ENCODE peak calls at places on chromosomes 1 and 21, in four cellular contexts. One of them, this sample, is unnamed.

GRCh38 chr21:43335119-43335518 is 91.8 kb downstream of the SIK1 start:
- DNase-seq in PC-3: no peak
- DNase-seq in mesendoderm: no peak
- DNase-seq in GM23248: no peak
- DNase-seq in this sample: no peak

GRCh38 chr1:170664828-170665617 is 1.1 kb downstream of the PRRX1 start:
- DNase-seq in PC-3: no peak
- DNase-seq in GM23248: peak; percentile 80
- DNase-seq in mesendoderm: peak; percentile 52
- DNase-seq in this sample: peak; percentile 38

GRCh38 chr1:173914366-173914871 is 2.7 kb downstream of the SERPINC1 start:
- DNase-seq in PC-3: peak; percentile 53
- DNase-seq in mesendoderm: peak; percentile 56
- DNase-seq in GM23248: peak; percentile 53
- DNase-seq in this sample: peak; percentile 18

GRCh38 chr21:27269646-27270045 is 302.8 kb upstream of the ADAMTS5 start:
- DNase-seq in PC-3: peak; percentile 8
- DNase-seq in mesendoderm: peak; percentile 40
- DNase-seq in GM23248: peak; percentile 92
- DNase-seq in this sample: peak; percentile 97

GRCh38 chr1:108046021-108046420 is 81.0 kb upstream of the VAV3 start:
- DNase-seq in mesendoderm: peak; percentile 72
- DNase-seq in GM23248: no peak
- DNase-seq in PC-3: no peak
- DNase-seq in this sample: no peak

GRCh38 chr21:31948681-31949080 is 75.9 kb downstream of the HUNK start:
- DNase-seq in mesendoderm: no peak
- DNase-seq in PC-3: no peak
- DNase-seq in GM23248: no peak
- DNase-seq in this sample: peak; percentile 15

GRCh38 chr1:156118175-156118868 is 3.8 kb downstream of the LMNA start:
- DNase-seq in mesendoderm: no peak
- DNase-seq in GM23248: peak; percentile 79
- DNase-seq in PC-3: peak; percentile 58
- DNase-seq in this sample: peak; percentile 52

GRCh38 chr1:212286437-212287131 is 1.4 kb downstream of the PPP2R5A start:
- DNase-seq in GM23248: peak; percentile 51
- DNase-seq in PC-3: peak; percentile 59
- DNase-seq in mesendoderm: no peak
- DNase-seq in this sample: peak; percentile 37

GRCh38 chr1:47785118-47785517 is 212.1 kb downstream of the TRABD2B start:
- DNase-seq in mesendoderm: no peak
- DNase-seq in GM23248: no peak
- DNase-seq in PC-3: no peak
- DNase-seq in this sample: no peak

GRCh38 chr1:56502700-56503245 is 76.6 kb downstream of the PLPP3 start:
- DNase-seq in PC-3: peak; percentile 17
- DNase-seq in mesendoderm: no peak
- DNase-seq in GM23248: peak; percentile 73
- DNase-seq in this sample: peak; percentile 24

GRCh38 chr21:42574234-42575027 is 60.8 kb downstream of the SLC37A1 start:
- DNase-seq in mesendoderm: no peak
- DNase-seq in GM23248: peak; percentile 26
- DNase-seq in PC-3: no peak
- DNase-seq in this sample: peak; percentile 17

GRCh38 chr1:30816211-30817082 is 58.9 kb upstream of the LAPTM5 start:
- DNase-seq in GM23248: peak; percentile 96
- DNase-seq in mesendoderm: peak; percentile 94
- DNase-seq in PC-3: peak; percentile 84
- DNase-seq in this sample: peak; percentile 99

GRCh38 chr1:228839656-228840055 is 104.4 kb downstream of the RHOU start:
- DNase-seq in GM23248: no peak
- DNase-seq in PC-3: no peak
- DNase-seq in mesendoderm: no peak
- DNase-seq in this sample: peak; percentile 46

GRCh38 chr1:155226910-155227260 is 18.4 kb downstream of the MTX1 start:
- DNase-seq in GM23248: peak; percentile 77
- DNase-seq in PC-3: peak; percentile 55
- DNase-seq in mesendoderm: no peak
- DNase-seq in this sample: peak; percentile 78

GRCh38 chr1:79375352-79375751 is 368.8 kb upstream of the ADGRL4 start:
- DNase-seq in mesendoderm: no peak
- DNase-seq in PC-3: no peak
- DNase-seq in GM23248: no peak
- DNase-seq in this sample: no peak

GRCh38 chr1:11316701-11317100 is 43.7 kb downstream of the UBIAD1 start:
- DNase-seq in PC-3: no peak
- DNase-seq in mesendoderm: no peak
- DNase-seq in GM23248: peak; percentile 26
- DNase-seq in this sample: no peak

GRCh38 chr1:183209533-183210158 is 23.6 kb downstream of the LAMC2 start:
- DNase-seq in PC-3: peak; percentile 88
- DNase-seq in mesendoderm: peak; percentile 48
- DNase-seq in GM23248: peak; percentile 95
- DNase-seq in this sample: peak; percentile 87

GRCh38 chr21:31124005-31124404 is 85.7 kb upstream of the KRTAP19-8 start:
- DNase-seq in GM23248: no peak
- DNase-seq in PC-3: no peak
- DNase-seq in mesendoderm: peak; percentile 52
- DNase-seq in this sample: no peak

GRCh38 chr1:36160949-36161485 is 5.1 kb downstream of the MAP7D1 start:
- DNase-seq in PC-3: peak; percentile 35
- DNase-seq in mesendoderm: peak; percentile 86
- DNase-seq in GM23248: peak; percentile 83
- DNase-seq in this sample: peak; percentile 71

GRCh38 chr1:16012590-16013219 is 5.1 kb downstream of the HSPB7 start:
- DNase-seq in GM23248: peak; percentile 80
- DNase-seq in PC-3: peak; percentile 18
- DNase-seq in mesendoderm: peak; percentile 92
- DNase-seq in this sample: peak; percentile 94

GRCh38 chr1:203985044-203985443 is 87.9 kb upstream of the SOX13 start:
- DNase-seq in GM23248: no peak
- DNase-seq in PC-3: no peak
- DNase-seq in mesendoderm: peak; percentile 99
- DNase-seq in this sample: no peak

GRCh38 chr1:32525661-32526444 is 13.4 kb upstream of the ZBTB8A start:
- DNase-seq in mesendoderm: no peak
- DNase-seq in PC-3: no peak
- DNase-seq in GM23248: no peak
- DNase-seq in this sample: no peak

GRCh38 chr1:41621791-41622190 is 137.3 kb upstream of the EDN2 start:
- DNase-seq in PC-3: no peak
- DNase-seq in mesendoderm: no peak
- DNase-seq in GM23248: no peak
- DNase-seq in this sample: no peak

GRCh38 chr1:224381880-224382548 is 25.3 kb downstream of the CNIH4 start:
- DNase-seq in mesendoderm: no peak
- DNase-seq in GM23248: no peak
- DNase-seq in PC-3: no peak
- DNase-seq in this sample: no peak

GRCh38 chr1:224377676-224378006 is 21.0 kb downstream of the CNIH4 start:
- DNase-seq in PC-3: peak; percentile 82
- DNase-seq in GM23248: peak; percentile 57
- DNase-seq in mesendoderm: no peak
- DNase-seq in this sample: peak; percentile 71

GRCh38 chr1:224375059-224375458 is 18.4 kb downstream of the CNIH4 start:
- DNase-seq in PC-3: no peak
- DNase-seq in GM23248: no peak
- DNase-seq in mesendoderm: no peak
- DNase-seq in this sample: no peak

GRCh38 chr1:224380003-224380402 is 23.3 kb downstream of the CNIH4 start:
- DNase-seq in GM23248: no peak
- DNase-seq in PC-3: no peak
- DNase-seq in mesendoderm: no peak
- DNase-seq in this sample: no peak

DNA sequence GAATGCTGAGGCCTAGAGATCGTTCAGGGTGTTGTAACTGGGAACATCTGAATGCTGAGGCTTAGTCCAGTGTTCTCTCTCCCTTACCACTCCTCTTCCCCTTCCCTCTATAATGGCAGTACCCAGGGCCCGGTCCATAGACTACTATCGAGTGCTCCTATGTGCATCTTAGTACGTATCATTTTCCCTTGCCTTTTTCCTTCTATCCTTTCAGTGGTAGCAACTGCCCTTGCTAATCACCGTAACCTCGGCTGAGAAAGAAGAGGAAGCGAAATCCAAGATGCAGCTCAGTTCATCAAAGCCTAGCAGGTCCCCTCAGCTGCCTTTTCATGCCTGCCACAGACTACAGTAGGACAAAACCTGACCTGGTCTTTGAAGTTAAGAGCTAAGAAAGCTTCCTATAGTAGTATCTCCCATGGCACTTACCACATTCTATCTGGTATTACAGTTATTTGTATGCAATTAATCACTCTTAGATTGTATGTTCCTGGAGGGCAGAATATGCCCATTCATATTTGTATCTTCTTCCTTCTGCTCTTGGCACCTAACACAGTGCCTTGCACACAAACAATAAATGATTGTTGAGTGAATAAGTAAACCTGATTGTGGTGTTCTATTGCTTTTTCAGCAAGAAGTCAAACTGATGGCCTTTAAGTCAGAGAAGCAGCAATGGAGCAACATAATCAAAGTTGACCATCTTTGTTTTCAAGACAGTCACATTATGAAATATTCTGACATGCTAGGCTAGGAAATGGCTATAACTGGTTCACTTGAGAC is 22.4 kb downstream of the CNIH4 start:
- DNase-seq in PC-3: no peak
- DNase-seq in GM23248: no peak
- DNase-seq in mesendoderm: no peak
- DNase-seq in this sample: no peak
- H3K4me2 ChIP-seq in PC-3: no peak overlapping the region
- H3K4me2 ChIP-seq in GM23248: no peak overlapping the region
- H3K4me2 ChIP-seq in mesendoderm: no peak overlapping the region
- H3K4me2 ChIP-seq in this sample: no peak overlapping the region

DNA sequence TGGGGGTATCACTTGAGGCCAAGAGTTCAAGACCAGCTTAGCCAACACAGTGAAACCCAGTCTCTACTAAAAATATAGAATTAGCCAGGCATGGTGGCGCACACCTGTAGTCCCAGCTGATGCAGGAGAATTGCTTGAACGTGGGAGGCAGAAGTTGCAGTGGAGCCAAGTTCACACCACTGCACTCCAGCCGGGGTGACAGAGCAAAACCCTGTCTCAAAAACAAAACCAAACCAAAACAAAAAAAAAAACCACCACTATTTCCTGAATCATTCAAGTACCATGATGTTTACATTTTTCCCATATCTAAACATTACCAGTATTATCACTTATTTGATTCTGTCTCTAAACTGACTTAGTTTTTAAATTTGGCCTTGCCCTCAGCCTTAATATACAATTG is 29.5 kb downstream of the TUT4 start:
- DNase-seq in mesendoderm: no peak
- DNase-seq in GM23248: peak; percentile 5
- DNase-seq in PC-3: no peak
- DNase-seq in this sample: peak; percentile 52
- H3K4me2 ChIP-seq in mesendoderm: no peak overlapping the region
- H3K4me2 ChIP-seq in GM23248: no peak overlapping the region
- H3K4me2 ChIP-seq in PC-3: no peak overlapping the region
- H3K4me2 ChIP-seq in this sample: no peak overlapping the region

GRCh38 chr1:218636548-218636947 is 291.4 kb downstream of the TGFB2 start:
- DNase-seq in PC-3: no peak
- DNase-seq in GM23248: no peak
- DNase-seq in mesendoderm: no peak
- DNase-seq in this sample: no peak

GRCh38 chr1:218634212-218634611 is 289.1 kb downstream of the TGFB2 start:
- DNase-seq in PC-3: no peak
- DNase-seq in mesendoderm: no peak
- DNase-seq in GM23248: no peak
- DNase-seq in this sample: no peak

GRCh38 chr1:218633238-218633948 is 288.3 kb downstream of the TGFB2 start:
- DNase-seq in mesendoderm: peak; percentile 8
- DNase-seq in PC-3: no peak
- DNase-seq in GM23248: no peak
- DNase-seq in this sample: peak; percentile 16
- H3K4me2 ChIP-seq in mesendoderm: no peak overlapping the region
- H3K4me2 ChIP-seq in PC-3: no peak overlapping the region
- H3K4me2 ChIP-seq in GM23248: no peak overlapping the region
- H3K4me2 ChIP-seq in this sample: no peak overlapping the region

GRCh38 chr1:17538428-17539130 is 919 bp upstream of the ARHGEF10L start:
- DNase-seq in PC-3: no peak
- DNase-seq in mesendoderm: peak; percentile 91
- DNase-seq in GM23248: peak; percentile 34
- DNase-seq in this sample: peak; percentile 87
- H3K4me2 ChIP-seq in PC-3: peak overlapping the region; percentile 77
- H3K4me2 ChIP-seq in mesendoderm: no peak overlapping the region
- H3K4me2 ChIP-seq in GM23248: no peak overlapping the region
- H3K4me2 ChIP-seq in this sample: no peak overlapping the region

DNA sequence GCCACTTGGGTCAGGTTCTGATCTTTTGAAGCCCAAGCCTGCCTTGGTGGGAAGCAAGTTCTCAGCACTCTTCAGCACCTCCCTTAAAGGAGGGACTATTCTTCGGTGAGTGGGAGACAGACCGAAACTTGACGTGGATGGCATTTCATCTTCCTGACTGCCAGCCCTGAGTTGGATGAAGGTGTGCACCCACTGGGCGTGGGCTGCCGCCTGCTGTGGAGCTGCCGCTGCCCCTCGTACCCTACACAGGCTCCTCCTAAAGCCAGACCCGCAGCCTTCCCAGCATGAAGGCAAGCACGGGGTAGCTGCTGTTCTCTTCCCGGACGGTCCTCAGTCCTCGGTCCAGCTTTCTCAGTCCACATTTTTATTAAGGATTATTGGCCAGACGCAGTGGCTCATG is 84.2 kb downstream of the SLC66A1 start:
- DNase-seq in mesendoderm: no peak
- DNase-seq in GM23248: no peak
- DNase-seq in PC-3: no peak
- DNase-seq in this sample: no peak
- H3K4me2 ChIP-seq in mesendoderm: no peak overlapping the region
- H3K4me2 ChIP-seq in GM23248: no peak overlapping the region
- H3K4me2 ChIP-seq in PC-3: no peak overlapping the region
- H3K4me2 ChIP-seq in this sample: no peak overlapping the region